ENCODE peak calls at places on chromosomes 7 and 10, in five cellular contexts. S, L, U, F and X are unnamed samples.
A peak's percentile ranks its signal among the peaks of the same experiment; 100 is the strongest.

GRCh38 chr10:128324058-128324457 is 197.8 kb upstream of the MKI67 start:
- DNase-seq in F (no peak), U (no peak), S (no peak), L (no peak), X (peak; percentile 21)

GRCh38 chr7:53022893-53023292 is 12.5 kb upstream of the POM121L12 start:
- DNase-seq in F (no peak), U (no peak), S (no peak), L (no peak), X (no peak)

GRCh38 chr10:30435068-30435422 is 1.1 kb downstream of the MAP3K8 start:
- DNase-seq in S (no peak), U (no peak), F (peak; percentile 70), L (no peak), X (peak; percentile 52)

GRCh38 chr10:15548331-15548730 is 171.4 kb downstream of the ITGA8 start:
- DNase-seq in U (no peak), L (no peak), S (no peak), F (no peak), X (no peak)

GRCh38 chr7:135743907-135744789 is 4.5 kb downstream of the FAM180A start:
- DNase-seq in U (no peak), F (peak; percentile 86), L (peak; percentile 46), S (peak; percentile 61), X (no peak)

GRCh38 chr10:3091346-3091787 is 24.0 kb downstream of the PFKP start:
- DNase-seq in U (no peak), F (peak; percentile 94), S (peak; percentile 84), L (no peak), X (no peak)

GRCh38 chr10:48604408-48605263 is at the start of gene ARHGAP22:
- DNase-seq in L (peak; percentile 58), F (no peak), U (no peak), S (no peak), X (no peak)

GRCh38 chr7:28958235-28958945 is at the start of gene TRIL:
- DNase-seq in U (no peak), S (peak; percentile 43), L (peak; percentile 91), F (peak; percentile 76), X (peak; percentile 84)

GRCh38 chr10:22367471-22367870 is 22.2 kb downstream of the SPAG6 start:
- DNase-seq in L (no peak), U (no peak), F (no peak), S (no peak), X (no peak)

GRCh38 chr10:122323941-122324675 is 50.4 kb upstream of the PLEKHA1 start:
- DNase-seq in S (no peak), U (no peak), L (no peak), F (no peak), X (no peak)

GRCh38 chr10:84613336-84614021 is 285.1 kb downstream of the CCSER2 start:
- DNase-seq in F (peak; percentile 2), L (no peak), S (no peak), U (no peak), X (peak; percentile 37)

GRCh38 chr10:34960983-34961382 is 129.2 kb downstream of the CUL2 start:
- DNase-seq in L (no peak), U (no peak), F (no peak), S (no peak), X (peak; percentile 19)

GRCh38 chr7:90404777-90405176 is 1.5 kb downstream of the CLDN12 start:
- DNase-seq in F (no peak), L (no peak), U (no peak), S (no peak), X (no peak)

GRCh38 chr10:27252267-27253000 is 11.8 kb upstream of the ACBD5 start:
- DNase-seq in S (no peak), F (peak; percentile 29), L (peak; percentile 64), U (peak; percentile 58), X (peak; percentile 38)

GRCh38 chr10:70052462-70053211 is at the start of gene MACROH2A2:
- DNase-seq in F (peak; percentile 76), S (peak; percentile 17), L (peak; percentile 73), U (no peak), X (peak; percentile 93)

GRCh38 chr7:55517191-55517633 is 55.1 kb downstream of the VOPP1 start:
- DNase-seq in S (no peak), L (no peak), F (no peak), U (no peak), X (no peak)

GRCh38 chr7:155884225-155885161 is 72.2 kb upstream of the SHH start:
- DNase-seq in L (no peak), U (no peak), S (no peak), F (no peak), X (no peak)

GRCh38 chr7:158596309-158596708 is 8.7 kb upstream of the PTPRN2 start:
- DNase-seq in F (no peak), L (no peak), U (no peak), S (no peak), X (no peak)

GRCh38 chr10:50279489-50279888 is 28.2 kb upstream of the ASAH2 start:
- DNase-seq in L (no peak), U (no peak), S (no peak), F (no peak), X (no peak)

GRCh38 chr7:16563281-16564022 is 36.8 kb downstream of the LRRC72 start:
- DNase-seq in L (no peak), U (no peak), S (no peak), F (no peak), X (peak; percentile 30)

GRCh38 chr10:4568731-4569130 is 257.3 kb upstream of the AKR1E2 start:
- DNase-seq in L (no peak), F (no peak), U (no peak), S (no peak), X (no peak)

GRCh38 chr7:5296627-5297226 is 14.0 kb downstream of the SLC29A4 start:
- DNase-seq in U (peak; percentile 48), F (no peak), S (no peak), L (no peak), X (peak; percentile 58)

GRCh38 chr10:21495686-21496284 is 29.7 kb downstream of the SKIDA1 start:
- DNase-seq in F (no peak), S (peak; percentile 48), U (peak; percentile 78), L (peak; percentile 95), X (peak; percentile 93)

GRCh38 chr7:25893436-25893835 is 258.6 kb upstream of the NFE2L3 start:
- DNase-seq in U (no peak), F (no peak), S (no peak), L (no peak), X (no peak)

GRCh38 chr7:90173127-90173844 is 19.0 kb downstream of the STEAP1 start:
- DNase-seq in U (no peak), S (no peak), F (no peak), L (no peak), X (no peak)

GRCh38 chr10:50281967-50282522 is 30.7 kb upstream of the ASAH2 start:
- DNase-seq in S (no peak), U (no peak), F (no peak), L (no peak), X (no peak)

GRCh38 chr10:77485847-77486246 is 151.8 kb downstream of the KCNMA1 start:
- DNase-seq in F (no peak), U (no peak), S (no peak), L (no peak), X (no peak)

GRCh38 chr7:151925446-151926335 is 30.6 kb upstream of the GALNTL5 start:
- DNase-seq in F (no peak), U (no peak), S (no peak), L (no peak), X (peak; percentile 48)

GRCh38 chr10:69786791-69787190 is 14.9 kb upstream of the COL13A1 start:
- DNase-seq in F (no peak), L (no peak), S (no peak), U (no peak), X (peak; percentile 48)

GRCh38 chr10:69963835-69964710 is 88.6 kb upstream of the MACROH2A2 start:
- DNase-seq in L (no peak), F (no peak), U (no peak), S (no peak), X (no peak)

GRCh38 chr10:37222046-37222445 is 96.6 kb downstream of the ANKRD30A start:
- DNase-seq in F (no peak), L (no peak), S (no peak), U (no peak), X (no peak)

GRCh38 chr10:62116896-62117295 is 151.7 kb downstream of the RTKN2 start:
- DNase-seq in F (no peak), U (no peak), L (no peak), S (no peak), X (no peak)

DNA sequence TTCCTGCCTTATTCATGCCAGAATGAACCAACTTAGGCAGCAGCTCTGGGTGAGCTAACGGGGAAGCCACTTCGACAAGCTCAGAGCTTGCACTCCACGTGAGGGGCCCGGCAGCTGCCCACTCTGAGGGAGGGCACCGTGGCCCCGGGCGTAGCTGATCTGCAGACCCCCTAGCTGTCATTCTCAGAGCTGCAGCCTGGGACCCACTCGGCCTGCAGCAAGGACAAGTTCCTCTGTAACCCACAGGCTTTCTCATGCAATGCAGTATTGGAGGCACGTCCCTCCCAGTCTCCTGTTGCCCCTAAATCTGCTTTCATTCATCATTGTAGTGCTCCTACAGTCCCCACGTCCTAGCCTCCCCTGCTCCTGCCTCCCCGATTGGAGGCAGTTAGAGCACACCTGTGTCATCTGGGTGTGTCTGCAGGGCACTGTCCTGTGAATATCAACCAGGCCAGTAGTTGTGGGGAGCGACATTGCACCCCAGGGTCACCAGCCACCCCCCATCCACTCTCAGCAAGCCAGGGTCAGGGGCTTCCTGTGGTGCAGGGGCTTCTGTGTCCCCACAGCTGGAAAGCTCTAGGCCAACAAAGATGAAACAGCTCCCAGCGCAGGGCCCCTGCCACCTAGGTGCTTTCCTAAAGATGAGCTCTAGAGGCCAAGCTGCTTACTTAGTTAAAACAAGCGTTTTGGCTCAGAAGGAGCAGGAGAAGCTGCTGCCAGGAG is 333.7 kb downstream of the ADARB2 start:
- DNase-seq in U (no peak), S (no peak), F (no peak), L (no peak), X (no peak)
- H3K4me3 ChIP-seq in U (no peak overlapping the region), S (no peak overlapping the region), F (no peak overlapping the region), L (no peak overlapping the region), X (no peak overlapping the region)

DNA sequence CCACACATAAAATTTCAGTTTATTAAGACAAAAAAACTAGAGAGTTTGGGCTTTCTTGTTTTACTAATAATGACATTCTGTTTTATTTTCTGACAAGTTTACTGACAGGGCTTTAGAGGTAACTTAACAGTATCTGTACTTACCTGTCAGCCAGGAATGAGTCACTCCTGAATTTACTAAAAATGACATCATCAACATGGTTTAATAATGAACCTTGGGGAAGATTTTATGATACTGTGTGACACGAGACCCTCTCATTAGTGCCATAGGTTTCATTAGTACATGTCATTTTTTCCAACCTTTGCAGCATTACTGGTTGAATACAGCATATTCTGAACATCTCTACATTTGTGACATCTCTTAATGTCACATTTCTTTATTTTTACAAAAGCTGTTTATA is 131.1 kb downstream of the KCND2 start:
- DNase-seq in L (no peak), S (no peak), U (no peak), F (no peak), X (no peak)
- H3K4me3 ChIP-seq in L (no peak overlapping the region), S (no peak overlapping the region), U (no peak overlapping the region), F (no peak overlapping the region), X (no peak overlapping the region)

DNA sequence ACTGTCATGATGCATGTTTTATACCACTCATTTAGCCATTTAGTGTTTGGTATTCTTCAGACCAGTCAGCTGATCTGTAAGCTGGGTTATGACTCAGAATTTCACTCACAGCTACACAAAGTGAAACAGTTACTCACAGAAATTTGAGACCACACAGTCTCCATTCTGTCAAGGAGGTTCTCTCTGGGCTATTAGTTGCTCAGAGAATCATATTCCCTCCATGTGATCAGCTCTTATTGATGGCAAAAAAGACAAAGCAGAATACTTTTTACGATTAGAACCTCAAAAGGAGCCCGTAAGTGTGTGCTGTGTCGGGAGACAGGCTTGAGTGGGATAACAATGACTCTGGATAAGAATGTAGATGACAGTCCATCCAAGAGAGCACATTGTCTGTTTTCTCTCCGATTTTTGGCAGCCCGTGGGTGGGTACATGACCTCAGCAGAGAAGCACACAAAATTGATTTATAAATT is 277.6 kb upstream of the SORCS1 start:
- DNase-seq in F (peak; percentile 43), S (peak; percentile 15), L (no peak), U (no peak), X (peak; percentile 19)
- H3K4me3 ChIP-seq in F (no peak overlapping the region), S (no peak overlapping the region), L (no peak overlapping the region), U (no peak overlapping the region), X (no peak overlapping the region)

GRCh38 chr7:2140216-2140870 is 92.4 kb downstream of the MAD1L1 start:
- DNase-seq in F (no peak), S (no peak), L (no peak), U (no peak), X (no peak)
- H3K4me3 ChIP-seq in F (no peak overlapping the region), S (no peak overlapping the region), L (no peak overlapping the region), U (no peak overlapping the region), X (no peak overlapping the region)